ENCODE peak calls at places on chromosomes 12 and 14, in eight cellular contexts. I is CD8-positive, alpha-beta T cell; F is breast epithelium; E is hepatocyte; C is adrenal gland; W is sigmoid colon; J is RWPE2; X is PC-9. S is an unnamed sample. For H3K9me3 and H3K4me1, the result is how much of the 10 kb centered on the place peaks cover.

GRCh38 chr12:58310368-58310767 is 369.0 kb downstream of the ATP23 start:
- DNase-seq in I (no peak), F (no peak), E (peak), C (no peak), W (no peak), J (no peak), X (peak), S (no peak)

GRCh38 chr12:14514154-14514842 is 53.4 kb downstream of the PLBD1 start:
- DNase-seq in I (no peak), F (peak), E (peak), C (peak), W (no peak), J (no peak), X (peak), S (no peak)

GRCh38 chr12:61676520-61676919 is 583.7 kb upstream of the USP15 start:
- DNase-seq in I (no peak), F (no peak), E (no peak), C (no peak), W (no peak), J (no peak), X (no peak), S (no peak)

GRCh38 chr14:44895716-44896115 is 66.0 kb downstream of the KLHL28 start:
- DNase-seq in I (no peak), F (no peak), E (peak), C (no peak), W (no peak), J (no peak), X (no peak), S (no peak)

GRCh38 chr12:5868585-5869295 is 76.3 kb downstream of the ANO2 start:
- DNase-seq in I (no peak), F (no peak), E (no peak), C (no peak), W (no peak), J (no peak), X (no peak), S (peak)

GRCh38 chr14:61280092-61280525 is 1.0 kb downstream of the TMEM30B start:
- DNase-seq in I (peak), F (no peak), E (no peak), C (no peak), W (no peak), J (peak), X (no peak), S (no peak)

GRCh38 chr14:62307844-62308243 is 545.6 kb downstream of the SNAPC1 start:
- DNase-seq in I (no peak), F (no peak), E (no peak), C (no peak), W (no peak), J (no peak), X (no peak), S (no peak)

GRCh38 chr12:712172-712863 is 40.1 kb upstream of the WNK1 start:
- DNase-seq in I (no peak), F (no peak), E (no peak), C (no peak), W (no peak), J (no peak), X (peak), S (no peak)

GRCh38 chr14:94793901-94794300 is 24.0 kb upstream of the GSC start:
- DNase-seq in I (no peak), F (no peak), E (no peak), C (no peak), W (no peak), J (no peak), X (no peak), S (no peak)

GRCh38 chr12:114457620-114458019 is 51.7 kb upstream of the TBX5 start:
- DNase-seq in I (no peak), F (no peak), E (no peak), C (no peak), W (no peak), J (no peak), X (no peak), S (no peak)

GRCh38 chr12:78683031-78683430 is 181.5 kb upstream of the SYT1 start:
- DNase-seq in I (no peak), F (no peak), E (no peak), C (no peak), W (no peak), J (no peak), X (no peak), S (peak)

GRCh38 chr14:93790966-93791365 is 2.7 kb upstream of the PRIMA1 start:
- DNase-seq in I (no peak), F (no peak), E (no peak), C (no peak), W (peak), J (no peak), X (no peak), S (no peak)

GRCh38 chr12:53543539-53543938 is 36.3 kb upstream of the NPFF start:
- DNase-seq in I (peak), F (peak), E (peak), C (peak), W (peak), J (no peak), X (no peak), S (peak)

GRCh38 chr12:117590999-117591398 is 229.6 kb upstream of the NOS1 start:
- DNase-seq in I (no peak), F (no peak), E (no peak), C (no peak), W (no peak), J (no peak), X (no peak), S (no peak)

GRCh38 chr12:19482551-19483109 is 43.3 kb downstream of the AEBP2 start:
- DNase-seq in I (peak), F (no peak), E (peak), C (peak), W (no peak), J (no peak), X (no peak), S (no peak)

GRCh38 chr14:21382886-21383847 is 652 bp downstream of the SUPT16H start:
- DNase-seq in I (peak), F (peak), E (peak), C (peak), W (peak), J (peak), X (no peak), S (peak)

GRCh38 chr12:31736472-31736871 is 7.7 kb upstream of the AMN1 start:
- DNase-seq in I (peak), F (no peak), E (peak), C (peak), W (no peak), J (no peak), X (peak), S (peak)

GRCh38 chr14:50423529-50423928 is 26.8 kb upstream of the CDKL1 start:
- DNase-seq in I (no peak), F (no peak), E (no peak), C (no peak), W (no peak), J (no peak), X (no peak), S (no peak)

GRCh38 chr12:49974677-49975369 is 2.1 kb downstream of the AQP6 start:
- DNase-seq in I (no peak), F (no peak), E (no peak), C (no peak), W (peak), J (no peak), X (no peak), S (no peak)

GRCh38 chr12:48981757-48982157 is 3.6 kb downstream of the WNT1 start:
- DNase-seq in I (no peak), F (no peak), E (no peak), C (no peak), W (no peak), J (no peak), X (no peak), S (no peak)

GRCh38 chr12:95882080-95882479 is 23.3 kb downstream of the SNRPF start:
- DNase-seq in I (no peak), F (no peak), E (no peak), C (no peak), W (no peak), J (no peak), X (no peak), S (no peak)

GRCh38 chr12:64609543-64610091 is 678 bp upstream of the RASSF3 start:
- DNase-seq in I (no peak), F (no peak), E (peak), C (no peak), W (no peak), J (no peak), X (peak), S (peak)

GRCh38 chr14:21558703-21559063 is 21.2 kb downstream of the OR10G3 start:
- DNase-seq in I (no peak), F (no peak), E (no peak), C (no peak), W (no peak), J (no peak), X (no peak), S (no peak)

GRCh38 chr14:69963966-69964365 is 84.8 kb downstream of the SMOC1 start:
- DNase-seq in I (no peak), F (no peak), E (no peak), C (no peak), W (no peak), J (no peak), X (no peak), S (no peak)

GRCh38 chr12:53751336-53752191 is at the start of gene CISTR:
- DNase-seq in I (peak), F (no peak), E (peak), C (no peak), W (no peak), J (no peak), X (no peak), S (no peak)

GRCh38 chr12:45260854-45261253 is 45.0 kb downstream of the ANO6 start:
- DNase-seq in I (no peak), F (no peak), E (no peak), C (no peak), W (no peak), J (no peak), X (no peak), S (no peak)

GRCh38 chr12:10301103-10301502 is 6.6 kb upstream of the KLRD1 start:
- DNase-seq in I (peak), F (no peak), E (no peak), C (no peak), W (no peak), J (no peak), X (peak), S (no peak)

GRCh38 chr14:73365727-73366126 is 92.6 kb downstream of the NUMB start:
- DNase-seq in I (no peak), F (no peak), E (no peak), C (no peak), W (no peak), J (no peak), X (no peak), S (no peak)

GRCh38 chr12:103848917-103849491 is 8.0 kb upstream of the NT5DC3 start:
- DNase-seq in I (no peak), F (no peak), E (no peak), C (no peak), W (peak), J (no peak), X (no peak), S (no peak)

GRCh38 chr14:90274808-90275454 is 18.6 kb downstream of the PSMC1 start:
- DNase-seq in I (no peak), F (no peak), E (no peak), C (peak), W (no peak), J (no peak), X (no peak), S (peak)

GRCh38 chr14:53304726-53305381 is 151.7 kb upstream of the DDHD1 start:
- DNase-seq in I (no peak), F (no peak), E (no peak), C (no peak), W (peak), J (no peak), X (no peak), S (no peak)

GRCh38 chr14:101358726-101359125 is 202.6 kb upstream of the DIO3 start:
- DNase-seq in I (no peak), F (peak), E (no peak), C (no peak), W (peak), J (no peak), X (no peak), S (no peak)

GRCh38 chr12:42804928-42805327 is 215.4 kb upstream of the PRICKLE1 start:
- DNase-seq in I (no peak), F (no peak), E (no peak), C (no peak), W (no peak), J (no peak), X (no peak), S (no peak)

DNA sequence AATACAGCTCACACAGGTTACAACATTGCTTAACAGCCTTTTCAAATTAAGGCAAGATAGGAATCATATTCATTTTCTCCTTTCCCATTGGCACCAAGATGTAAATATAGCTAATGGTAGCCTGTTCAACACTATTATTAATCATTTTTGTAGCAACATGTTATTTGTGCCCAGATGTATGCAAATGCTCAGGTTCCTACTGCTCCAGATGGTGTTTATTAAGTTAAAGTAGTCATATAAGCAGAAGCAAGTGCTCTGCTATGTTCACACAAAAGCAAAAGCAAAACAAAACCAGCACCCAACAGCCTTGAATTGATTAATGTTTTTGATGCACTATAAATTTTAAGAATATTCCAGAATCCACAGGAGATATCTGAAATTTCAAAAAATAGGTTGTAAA is 1110.6 kb downstream of the SLC6A15 start:
- DNase-seq in I (no peak), F (no peak), E (no peak), C (no peak), W (no peak), J (no peak), X (no peak), S (no peak)
- H3K9me3 ChIP-seq in I (under half), F (under half), E (under half), C (under half), W (under half), J (under half), X (under half), S (under half)

DNA sequence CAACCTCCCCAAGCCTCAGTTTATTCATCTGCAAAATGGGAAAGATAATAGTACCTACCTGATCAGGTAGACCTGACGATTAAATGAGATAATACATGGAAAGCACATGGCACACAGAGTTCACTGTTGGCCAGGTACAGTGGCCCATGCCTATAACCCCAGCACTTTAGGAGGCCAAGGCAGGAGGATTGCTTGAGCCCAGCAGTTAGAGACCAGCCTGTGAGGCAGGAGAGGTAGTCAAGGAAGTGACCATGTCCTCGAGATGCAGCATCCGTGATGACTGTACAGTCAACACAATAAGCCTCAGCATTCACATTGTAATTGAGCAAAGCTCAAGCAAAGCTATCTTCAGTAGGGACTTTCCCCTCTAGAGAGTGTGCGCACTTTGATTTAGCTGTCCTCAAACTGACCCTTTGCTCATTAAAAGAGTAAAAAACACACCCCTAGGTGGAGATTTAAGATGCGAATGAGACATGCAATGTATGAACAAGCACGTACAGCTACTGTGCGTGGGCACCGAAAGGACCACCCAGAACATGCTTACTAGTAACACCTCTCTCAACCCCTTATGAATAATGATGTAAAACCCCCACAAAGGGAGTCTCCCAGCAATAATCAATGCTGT is 9.9 kb downstream of the ISCU start:
- DNase-seq in I (no peak), F (no peak), E (no peak), C (no peak), W (no peak), J (no peak), X (no peak), S (no peak)
- H3K27ac ChIP-seq in I (no peak), F (no peak), E (peak), C (no peak), W (no peak), J (no peak), X (no peak), S (no peak)

DNA sequence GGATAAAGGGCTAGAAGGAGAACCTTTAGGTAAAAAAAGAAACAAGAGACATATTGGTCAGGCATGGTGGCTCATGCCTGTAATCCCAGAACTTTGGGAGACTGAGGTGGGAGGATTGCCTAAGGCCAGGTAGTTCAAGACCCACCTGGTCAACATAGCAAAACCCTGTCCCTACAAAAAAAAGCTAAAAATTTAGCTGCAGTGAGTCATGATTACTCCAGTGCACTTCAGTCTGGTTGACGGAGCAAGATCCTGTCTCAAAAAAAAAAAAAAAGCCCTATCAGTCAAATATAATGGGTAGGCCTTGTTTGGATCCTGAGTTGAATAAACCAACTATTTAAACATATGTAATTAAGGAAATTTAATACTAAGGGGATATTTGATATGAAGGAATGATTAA is 54.2 kb downstream of the PPP1R36 start:
- DNase-seq in I (no peak), F (no peak), E (no peak), C (no peak), W (no peak), J (no peak), X (no peak), S (no peak)
- H3K4me1 ChIP-seq in I (under half), F (under half), E (under half), C (under half), W (under half), J (under half), X (under half), S (under half)

GRCh38 chr14:20176330-20176729 is 14.4 kb upstream of the OR11G2 start:
- DNase-seq in I (no peak), F (no peak), E (no peak), C (no peak), W (no peak), J (no peak), X (no peak), S (no peak)

GRCh38 chr14:20184181-20184580 is 6.5 kb upstream of the OR11G2 start:
- DNase-seq in I (no peak), F (no peak), E (no peak), C (no peak), W (no peak), J (no peak), X (no peak), S (no peak)

GRCh38 chr14:20179880-20180279 is 10.8 kb upstream of the OR11G2 start:
- DNase-seq in I (no peak), F (no peak), E (no peak), C (no peak), W (no peak), J (no peak), X (no peak), S (no peak)

GRCh38 chr14:20177433-20177974 is 13.2 kb upstream of the OR11G2 start:
- DNase-seq in I (no peak), F (no peak), E (no peak), C (no peak), W (no peak), J (no peak), X (no peak), S (no peak)

GRCh38 chr14:20179218-20179617 is 11.5 kb upstream of the OR11G2 start:
- DNase-seq in I (no peak), F (no peak), E (no peak), C (peak), W (no peak), J (no peak), X (no peak), S (no peak)
- H3K9me3 ChIP-seq in I (under half), F (under half), E (under half), C (under half), W (under half), J (under half), X (under half), S (under half)

GRCh38 chr12:89863968-89864367 is 155.3 kb upstream of the ATP2B1 start:
- DNase-seq in I (no peak), F (no peak), E (no peak), C (no peak), W (no peak), J (no peak), X (no peak), S (peak)

GRCh38 chr12:89861086-89861485 is 152.4 kb upstream of the ATP2B1 start:
- DNase-seq in I (no peak), F (no peak), E (no peak), C (no peak), W (no peak), J (no peak), X (no peak), S (no peak)

GRCh38 chr12:89864419-89864818 is 155.8 kb upstream of the ATP2B1 start:
- DNase-seq in I (no peak), F (no peak), E (no peak), C (no peak), W (no peak), J (no peak), X (no peak), S (no peak)

GRCh38 chr12:89862511-89863331 is 154.1 kb upstream of the ATP2B1 start:
- DNase-seq in I (peak), F (no peak), E (no peak), C (peak), W (no peak), J (no peak), X (no peak), S (peak)

GRCh38 chr12:89863332-89863938 is 154.8 kb upstream of the ATP2B1 start:
- DNase-seq in I (peak), F (no peak), E (no peak), C (no peak), W (no peak), J (no peak), X (no peak), S (no peak)
- H3K27ac ChIP-seq in I (peak), F (peak), E (peak), C (peak), W (peak), J (no peak), X (no peak), S (peak)

GRCh38 chr14:88212691-88213090 is 110.4 kb downstream of the KCNK10 start:
- DNase-seq in I (no peak), F (no peak), E (no peak), C (no peak), W (no peak), J (no peak), X (no peak), S (no peak)
- H3K4me1 ChIP-seq in I (under half), F (under half), E (under half), C (under half), W (under half), J (under half), X (under half), S (under half)

GRCh38 chr12:130098301-130099005 is 63.8 kb upstream of the FZD10 start:
- DNase-seq in I (no peak), F (no peak), E (no peak), C (no peak), W (no peak), J (no peak), X (no peak), S (no peak)
- H3K9me3 ChIP-seq in I (under half), F (under half), E (under half), C (under half), W (under half), J (under half), X (under half), S (under half)

S was measured in endothelial cell of umbilical vein.